ENCODE peak calls at places on chromosomes 1 and 21, in eight cellular contexts. One of them, this sample, is unnamed.
A peak's percentile ranks its signal among the peaks of the same experiment; 100 is the strongest.

GRCh38 chr1:7302873-7303272 is 468.2 kb upstream of the VAMP3 start:
- DNase-seq in uterus: no peak
- DNase-seq in HCT116: no peak
- DNase-seq in ovary: no peak
- DNase-seq in esophagus squamous epithelium: no peak
- DNase-seq in GM12891: no peak
- DNase-seq in H1: no peak
- DNase-seq in heart left ventricle: no peak
- DNase-seq in this sample: no peak

GRCh38 chr1:152392909-152393308 is 21.2 kb downstream of the CRNN start:
- DNase-seq in H1: no peak
- DNase-seq in HCT116: no peak
- DNase-seq in heart left ventricle: no peak
- DNase-seq in esophagus squamous epithelium: no peak
- DNase-seq in ovary: no peak
- DNase-seq in uterus: no peak
- DNase-seq in GM12891: no peak
- DNase-seq in this sample: no peak

GRCh38 chr21:39647476-39647875 is 34.7 kb downstream of the B3GALT5 start:
- DNase-seq in uterus: no peak
- DNase-seq in esophagus squamous epithelium: no peak
- DNase-seq in heart left ventricle: no peak
- DNase-seq in HCT116: no peak
- DNase-seq in ovary: no peak
- DNase-seq in H1: no peak
- DNase-seq in GM12891: no peak
- DNase-seq in this sample: peak; percentile 59

GRCh38 chr1:21879928-21880618 is 57.0 kb downstream of the HSPG2 start:
- DNase-seq in uterus: no peak
- DNase-seq in HCT116: no peak
- DNase-seq in heart left ventricle: peak; percentile 72
- DNase-seq in esophagus squamous epithelium: no peak
- DNase-seq in GM12891: no peak
- DNase-seq in H1: no peak
- DNase-seq in ovary: no peak
- DNase-seq in this sample: no peak

GRCh38 chr1:233735847-233736246 is 121.9 kb downstream of the KCNK1 start:
- DNase-seq in GM12891: no peak
- DNase-seq in HCT116: no peak
- DNase-seq in ovary: no peak
- DNase-seq in H1: no peak
- DNase-seq in uterus: no peak
- DNase-seq in heart left ventricle: no peak
- DNase-seq in esophagus squamous epithelium: no peak
- DNase-seq in this sample: no peak

GRCh38 chr1:61674221-61674620 is 50.7 kb downstream of the TM2D1 start:
- DNase-seq in HCT116: no peak
- DNase-seq in esophagus squamous epithelium: no peak
- DNase-seq in heart left ventricle: no peak
- DNase-seq in H1: no peak
- DNase-seq in GM12891: no peak
- DNase-seq in ovary: no peak
- DNase-seq in uterus: no peak
- DNase-seq in this sample: no peak

GRCh38 chr1:1173793-1174415 is at the start of gene TTLL10:
- DNase-seq in heart left ventricle: no peak
- DNase-seq in uterus: no peak
- DNase-seq in esophagus squamous epithelium: no peak
- DNase-seq in H1: peak; percentile 86
- DNase-seq in GM12891: no peak
- DNase-seq in ovary: no peak
- DNase-seq in HCT116: no peak
- DNase-seq in this sample: no peak

GRCh38 chr1:41622859-41623732 is 138.6 kb upstream of the EDN2 start:
- DNase-seq in HCT116: no peak
- DNase-seq in GM12891: peak; percentile 48
- DNase-seq in ovary: no peak
- DNase-seq in uterus: no peak
- DNase-seq in H1: peak; percentile 34
- DNase-seq in esophagus squamous epithelium: no peak
- DNase-seq in heart left ventricle: no peak
- DNase-seq in this sample: no peak

DNA sequence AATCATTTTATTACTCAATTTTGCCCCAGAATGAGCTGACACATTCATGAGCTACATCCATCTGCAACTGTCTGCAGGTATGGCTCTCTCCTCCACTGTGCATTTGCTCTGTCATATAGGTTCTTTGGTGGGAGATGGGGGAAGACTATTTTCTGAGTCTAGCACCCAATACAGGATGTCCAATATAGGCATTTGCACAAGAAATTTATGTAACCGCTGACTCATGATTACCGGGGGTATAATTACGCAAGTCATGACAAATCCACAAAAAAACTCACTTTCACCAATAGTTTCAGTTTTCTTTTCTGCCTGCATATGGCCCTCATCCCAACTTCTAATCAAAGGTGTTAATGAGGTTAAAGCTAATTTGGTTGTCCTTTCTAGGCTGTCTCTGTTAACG is 17.5 kb upstream of the VSIG8 start:
- DNase-seq in heart left ventricle: no peak
- DNase-seq in HCT116: no peak
- DNase-seq in H1: no peak
- DNase-seq in uterus: no peak
- DNase-seq in esophagus squamous epithelium: no peak
- DNase-seq in GM12891: no peak
- DNase-seq in ovary: no peak
- DNase-seq in this sample: peak; percentile 54
- TF ChIP-seq POLR2A in heart left ventricle: no peak
- TF ChIP-seq POLR2A in HCT116: no peak
- TF ChIP-seq POLR2A in H1: no peak
- TF ChIP-seq POLR2A in uterus: no peak
- TF ChIP-seq POLR2A in esophagus squamous epithelium: no peak
- TF ChIP-seq POLR2A in GM12891: no peak
- TF ChIP-seq POLR2A in ovary: no peak
- TF ChIP-seq POLR2A in this sample: no peak

GRCh38 chr1:75795703-75796193 is 934 bp upstream of the MSH4 start:
- DNase-seq in esophagus squamous epithelium: no peak
- DNase-seq in heart left ventricle: no peak
- DNase-seq in uterus: no peak
- DNase-seq in HCT116: no peak
- DNase-seq in ovary: no peak
- DNase-seq in H1: no peak
- DNase-seq in GM12891: no peak
- DNase-seq in this sample: no peak
- TF ChIP-seq POLR2A in esophagus squamous epithelium: no peak
- TF ChIP-seq POLR2A in heart left ventricle: no peak
- TF ChIP-seq POLR2A in uterus: no peak
- TF ChIP-seq POLR2A in HCT116: no peak
- TF ChIP-seq POLR2A in ovary: no peak
- TF ChIP-seq POLR2A in H1: no peak
- TF ChIP-seq POLR2A in GM12891: peak; percentile 75
- TF ChIP-seq POLR2A in this sample: no peak

GRCh38 chr1:161273402-161273801 is 14.9 kb downstream of the PCP4L1 start:
- DNase-seq in HCT116: no peak
- DNase-seq in ovary: no peak
- DNase-seq in uterus: no peak
- DNase-seq in heart left ventricle: no peak
- DNase-seq in H1: no peak
- DNase-seq in GM12891: no peak
- DNase-seq in esophagus squamous epithelium: no peak
- DNase-seq in this sample: no peak
- TF ChIP-seq POLR2A in HCT116: no peak
- TF ChIP-seq POLR2A in ovary: no peak
- TF ChIP-seq POLR2A in uterus: no peak
- TF ChIP-seq POLR2A in heart left ventricle: no peak
- TF ChIP-seq POLR2A in H1: no peak
- TF ChIP-seq POLR2A in GM12891: no peak
- TF ChIP-seq POLR2A in esophagus squamous epithelium: no peak
- TF ChIP-seq POLR2A in this sample: no peak

DNA sequence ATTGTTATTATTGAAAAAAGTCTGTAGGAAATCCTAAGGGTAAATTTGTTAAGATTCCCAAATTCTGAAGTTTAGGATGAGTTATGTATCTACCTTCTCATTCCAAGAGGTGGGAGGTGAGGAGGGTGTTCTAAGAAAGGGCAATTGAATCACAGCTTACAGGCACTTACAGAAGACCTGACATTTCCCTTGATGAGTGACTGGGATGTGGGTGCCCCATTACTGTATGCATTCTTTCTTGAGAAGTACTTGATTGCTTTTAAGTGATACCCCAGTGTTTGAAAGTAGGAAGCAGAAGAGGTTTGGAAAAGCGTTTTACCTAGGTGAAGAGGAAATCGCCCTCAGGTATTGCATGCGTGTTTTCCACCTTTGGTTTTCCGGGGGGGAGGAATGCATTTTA is 87.0 kb upstream of the ADAR start:
- DNase-seq in uterus: no peak
- DNase-seq in GM12891: no peak
- DNase-seq in HCT116: no peak
- DNase-seq in esophagus squamous epithelium: no peak
- DNase-seq in heart left ventricle: no peak
- DNase-seq in ovary: no peak
- DNase-seq in H1: no peak
- DNase-seq in this sample: no peak
- TF ChIP-seq POLR2A in uterus: no peak
- TF ChIP-seq POLR2A in GM12891: no peak
- TF ChIP-seq POLR2A in HCT116: no peak
- TF ChIP-seq POLR2A in esophagus squamous epithelium: no peak
- TF ChIP-seq POLR2A in heart left ventricle: no peak
- TF ChIP-seq POLR2A in ovary: no peak
- TF ChIP-seq POLR2A in H1: no peak
- TF ChIP-seq POLR2A in this sample: no peak

GRCh38 chr21:44873356-44874239 is at the start of gene PTTG1IP:
- DNase-seq in GM12891: peak; percentile 98
- DNase-seq in ovary: peak; percentile 98
- DNase-seq in heart left ventricle: peak; percentile 99
- DNase-seq in HCT116: peak; percentile 86
- DNase-seq in uterus: peak; percentile 100
- DNase-seq in H1: peak; percentile 98
- DNase-seq in esophagus squamous epithelium: peak; percentile 84
- DNase-seq in this sample: peak; percentile 100
- TF ChIP-seq POLR2A in GM12891: peak; percentile 67
- TF ChIP-seq POLR2A in ovary: peak; percentile 63
- TF ChIP-seq POLR2A in heart left ventricle: peak; percentile 92
- TF ChIP-seq POLR2A in HCT116: peak; percentile 50
- TF ChIP-seq POLR2A in uterus: peak; percentile 70
- TF ChIP-seq POLR2A in H1: peak; percentile 62
- TF ChIP-seq POLR2A in esophagus squamous epithelium: peak; percentile 42
- TF ChIP-seq POLR2A in this sample: peak; percentile 93

This sample was measured in H54.